ENCODE peak calls at places on chromosome 14, in nine cellular contexts. Y is K562, V is heart left ventricle, L is transverse colon, A is stomach, N is thyroid gland, B is H1, M is adrenal gland, T is HCT116. P is an unnamed sample. For H3K4me1 and H3K36me3, the result is how much of the 10 kb centered on the place peaks cover.

GRCh38 chr14:37889087-37889486 is 293.7 kb downstream of the TTC6 start:
- DNase-seq in B (no peak), V (peak), Y (no peak), N (no peak), L (no peak), M (peak), A (no peak), T (no peak), P (no peak)

GRCh38 chr14:101761032-101761880 is at the start of gene PPP2R5C:
- DNase-seq in T (peak), A (peak), B (peak), N (peak), Y (peak), L (peak), V (peak), M (peak), P (peak)

GRCh38 chr14:97948841-97949240 is 1151.7 kb downstream of the VRK1 start:
- DNase-seq in V (no peak), T (no peak), L (no peak), M (no peak), N (no peak), Y (no peak), B (no peak), A (no peak), P (no peak)

GRCh38 chr14:52298795-52299194 is 15.3 kb upstream of the PTGER2 start:
- DNase-seq in Y (no peak), M (no peak), A (no peak), B (no peak), V (no peak), N (no peak), L (no peak), T (no peak), P (no peak)

GRCh38 chr14:24443053-24443683 is 592 bp upstream of the SDR39U1 start:
- DNase-seq in B (no peak), A (no peak), N (no peak), L (no peak), M (no peak), V (no peak), Y (no peak), T (no peak), P (no peak)

GRCh38 chr14:97874394-97874793 is 1077.2 kb downstream of the VRK1 start:
- DNase-seq in N (no peak), Y (no peak), L (no peak), B (no peak), A (no peak), T (no peak), M (no peak), V (no peak), P (no peak)

GRCh38 chr14:101110729-101111619 is 207.5 kb upstream of the RTL1 start:
- DNase-seq in M (no peak), V (no peak), A (peak), N (no peak), Y (no peak), B (peak), T (no peak), L (no peak), P (no peak)

GRCh38 chr14:30125322-30125944 is 197.8 kb upstream of the PRKD1 start:
- DNase-seq in M (no peak), T (no peak), L (no peak), N (no peak), V (no peak), B (no peak), A (no peak), Y (no peak), P (no peak)

GRCh38 chr14:69612014-69612758 is 790 bp downstream of the SUSD6 start:
- DNase-seq in M (peak), Y (no peak), B (no peak), L (peak), A (no peak), T (no peak), N (peak), V (peak), P (peak)

DNA sequence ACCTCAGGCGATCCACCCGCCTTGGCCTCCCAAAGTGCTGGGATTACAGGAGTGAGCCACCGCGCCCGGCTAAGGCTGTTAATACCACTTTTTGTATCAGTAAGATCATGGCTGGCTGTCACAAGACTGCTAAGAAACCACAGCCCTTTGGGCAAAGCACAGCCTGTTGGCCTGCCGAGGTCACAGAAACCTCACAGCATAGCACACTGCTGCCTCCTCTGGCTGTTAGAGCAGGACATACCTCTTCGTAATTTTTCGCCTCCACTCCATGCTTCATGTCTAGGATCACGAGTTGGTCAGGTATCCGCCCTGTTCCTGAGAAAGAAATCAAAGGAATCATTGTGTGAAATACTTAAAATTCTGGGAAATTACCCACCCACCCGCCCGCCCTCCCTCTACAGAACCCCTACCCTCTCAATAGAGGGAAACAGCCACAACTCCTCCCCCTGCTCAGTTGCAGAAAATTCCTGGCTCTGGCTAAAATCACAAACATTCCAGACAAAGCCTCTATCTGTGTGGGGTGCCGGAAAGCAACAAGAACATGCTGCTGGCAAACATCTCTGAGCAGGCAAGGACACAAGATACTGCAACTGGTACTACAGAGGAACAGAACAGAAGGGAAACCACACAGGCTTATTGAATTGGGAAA is 20.7 kb upstream of the NEK9 start:
- DNase-seq in V (peak), A (peak), Y (no peak), L (peak), N (peak), B (peak), T (no peak), M (peak), P (peak)
- TF ChIP-seq POLR2A in V (no peak), A (no peak), Y (no peak), L (no peak), N (no peak), B (no peak), T (no peak), M (peak), P (no peak)

GRCh38 chr14:100106260-100106659 is 41.0 kb downstream of the EVL start:
- DNase-seq in V (no peak), Y (peak), A (no peak), M (no peak), N (no peak), L (no peak), T (no peak), B (no peak), P (no peak)

GRCh38 chr14:100105357-100106169 is 40.3 kb downstream of the EVL start:
- DNase-seq in N (no peak), B (no peak), T (no peak), Y (no peak), A (no peak), M (peak), L (no peak), V (no peak), P (no peak)

GRCh38 chr14:100104006-100104352 is 38.8 kb downstream of the EVL start:
- DNase-seq in V (no peak), Y (no peak), T (no peak), B (no peak), A (no peak), M (no peak), N (no peak), L (no peak), P (no peak)

GRCh38 chr14:100103261-100104005 is 38.2 kb downstream of the EVL start:
- DNase-seq in A (no peak), L (no peak), T (no peak), N (no peak), V (no peak), B (no peak), Y (no peak), M (peak), P (no peak)

GRCh38 chr14:100104523-100105300 is 39.5 kb downstream of the EVL start:
- DNase-seq in M (no peak), B (no peak), Y (no peak), A (no peak), V (no peak), L (no peak), N (no peak), T (no peak), P (no peak)
- H3K4me1 ChIP-seq in M (under half), B (under half), Y (under half), A (half or more), V (under half), L (under half), N (under half), T (under half), P (under half)

GRCh38 chr14:105442834-105443233 is 23.2 kb downstream of the MTA1 start:
- DNase-seq in B (no peak), A (no peak), Y (no peak), N (no peak), M (no peak), T (no peak), V (no peak), L (no peak), P (no peak)
- H3K36me3 ChIP-seq in B (under half), A (under half), Y (under half), N (under half), M (under half), T (under half), V (under half), L (under half), P (under half)

DNA sequence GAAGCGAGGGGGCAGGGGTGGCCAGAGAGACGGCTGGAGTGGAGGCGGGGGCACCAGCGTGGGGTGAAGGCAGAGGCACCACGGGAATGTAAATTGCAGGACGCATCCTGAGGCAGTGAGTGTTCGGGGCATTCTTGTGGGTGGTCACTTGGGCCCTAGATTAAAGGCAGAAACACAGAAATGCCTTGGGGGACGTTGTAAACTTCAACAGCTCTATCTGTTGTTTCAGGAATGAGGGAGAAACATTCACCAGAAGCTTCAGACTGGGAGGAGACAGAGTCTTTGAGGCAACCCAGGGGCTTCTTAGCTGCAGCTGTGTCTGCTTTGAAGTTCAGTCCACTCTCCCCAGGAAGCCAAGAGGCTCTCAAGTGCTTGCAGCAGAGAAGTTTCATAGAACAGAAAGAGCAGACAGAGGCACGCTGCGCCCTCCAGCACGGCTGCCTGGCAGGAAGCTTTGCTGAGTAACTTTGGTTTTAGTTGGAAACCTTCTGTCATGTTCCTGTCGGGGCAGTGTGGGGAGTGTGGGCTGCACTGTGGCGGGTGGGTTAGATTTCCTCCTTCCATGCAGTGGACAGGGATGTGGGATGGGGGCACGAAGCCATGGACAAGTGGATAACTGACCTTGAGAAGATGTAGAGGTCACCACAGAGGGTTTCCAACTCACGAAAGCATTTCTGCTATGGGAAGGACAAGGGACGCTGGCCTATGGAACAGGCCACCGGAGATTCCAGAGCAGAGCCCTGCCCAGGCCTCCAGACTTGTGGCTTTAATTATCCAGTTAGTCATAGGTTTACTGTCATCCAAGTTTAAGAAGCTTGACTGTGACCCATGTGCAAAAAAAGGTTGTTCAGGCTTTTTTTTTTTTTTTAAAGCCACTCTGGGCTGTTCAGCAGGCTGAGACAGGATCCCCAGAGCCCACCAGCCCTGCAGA is 107.6 kb downstream of the ARF6 start:
- DNase-seq in M (peak), N (peak), T (peak), A (peak), Y (no peak), B (peak), V (peak), L (peak), P (peak)
- TF ChIP-seq POLR2A in M (peak), N (no peak), T (peak), A (no peak), Y (peak), B (no peak), V (no peak), L (peak), P (no peak)

GRCh38 chr14:21191809-21192446 is 36.1 kb upstream of the OR5AU1 start:
- DNase-seq in M (peak), N (peak), Y (peak), B (peak), V (peak), L (peak), T (peak), A (peak), P (peak)

GRCh38 chr14:21192875-21193535 is 37.1 kb upstream of the OR5AU1 start:
- DNase-seq in Y (no peak), A (no peak), N (no peak), L (no peak), B (no peak), T (no peak), V (no peak), M (no peak), P (no peak)

GRCh38 chr14:21192447-21192822 is 36.6 kb upstream of the OR5AU1 start:
- DNase-seq in N (no peak), A (no peak), L (no peak), T (no peak), B (no peak), V (no peak), M (no peak), Y (no peak), P (no peak)

GRCh38 chr14:21197418-21198205 is 41.7 kb upstream of the OR5AU1 start:
- DNase-seq in Y (no peak), L (no peak), B (no peak), N (no peak), M (no peak), V (no peak), A (no peak), T (no peak), P (no peak)

GRCh38 chr14:21194597-21194996 is 38.7 kb upstream of the OR5AU1 start:
- DNase-seq in L (no peak), M (no peak), A (no peak), T (no peak), V (no peak), N (no peak), B (no peak), Y (no peak), P (no peak)
- H3K4me1 ChIP-seq in L (under half), M (under half), A (under half), T (under half), V (under half), N (under half), B (under half), Y (under half), P (under half)

P was measured in uterus.